ENCODE peak calls at places on chromosomes 4 and X, in six cellular contexts. S is right lobe of liver; K is activated T-cell treated with anti-CD3 and anti-CD28 coated beads, Interleukin-2, amount 50 U/mL, for 24 hours; X is astrocyte of the cerebellum; C is Calu3; N is adrenal gland. Y is an unnamed sample.

GRCh38 chrX:68508799-68509198 is 9.9 kb downstream of the YIPF6 start:
- DNase-seq in S (no peak), C (no peak), X (no peak), K (no peak), N (no peak), Y (peak; percentile 52)

GRCh38 chr4:147513051-147513450 is 32.2 kb downstream of the EDNRA start:
- DNase-seq in K (no peak), C (no peak), S (no peak), X (no peak), N (no peak), Y (no peak)

GRCh38 chrX:44343412-44343942 is at the start of gene EFHC2:
- DNase-seq in X (no peak), N (peak; percentile 21), S (peak; percentile 43), K (peak; percentile 60), C (peak; percentile 50), Y (peak; percentile 6)

GRCh38 chrX:7689791-7690412 is 153.1 kb upstream of the VCX start:
- DNase-seq in S (no peak), K (no peak), X (peak; percentile 8), N (no peak), C (no peak), Y (no peak)

GRCh38 chrX:8504451-8504850 is 39.8 kb downstream of the VCX3B start:
- DNase-seq in X (peak; percentile 43), C (no peak), S (no peak), N (no peak), K (no peak), Y (no peak)

GRCh38 chr4:169040559-169041261 is 30.7 kb upstream of the CBR4 start:
- DNase-seq in C (no peak), S (peak; percentile 56), K (no peak), X (no peak), N (no peak), Y (no peak)

GRCh38 chr4:25523405-25523804 is 132.2 kb upstream of the SLC34A2 start:
- DNase-seq in X (no peak), S (no peak), C (peak; percentile 50), K (no peak), N (peak; percentile 45), Y (no peak)

GRCh38 chrX:48573690-48574269 is 504 bp upstream of the RBM3 start:
- DNase-seq in X (no peak), K (peak; percentile 44), S (peak; percentile 59), C (no peak), N (peak; percentile 57), Y (peak; percentile 22)

GRCh38 chrX:21883258-21883657 is 27.5 kb downstream of the YY2 start:
- DNase-seq in S (peak; percentile 21), N (no peak), X (no peak), C (no peak), K (no peak), Y (peak; percentile 0)

GRCh38 chr4:92387459-92388069 is 83.8 kb downstream of the GRID2 start:
- DNase-seq in X (peak; percentile 39), S (no peak), K (no peak), C (peak; percentile 2), N (no peak), Y (peak; percentile 6)

GRCh38 chrX:136496359-136496767 is 1.0 kb upstream of the HTATSF1 start:
- DNase-seq in N (no peak), C (no peak), K (no peak), X (no peak), S (no peak), Y (no peak)

GRCh38 chr4:185144601-185145240 is 1.7 kb downstream of the SLC25A4 start:
- DNase-seq in S (no peak), K (no peak), N (no peak), X (no peak), C (no peak), Y (no peak)

GRCh38 chr4:6746721-6747689 is 31.0 kb downstream of the BLOC1S4 start:
- DNase-seq in X (peak; percentile 6), C (peak; percentile 55), K (no peak), S (peak; percentile 73), N (no peak), Y (no peak)

GRCh38 chr4:95640337-95640736 is 91.6 kb upstream of the UNC5C start:
- DNase-seq in X (no peak), C (no peak), K (no peak), N (no peak), S (no peak), Y (no peak)

GRCh38 chr4:48698029-48698901 is 81.8 kb downstream of the FRYL start:
- DNase-seq in C (peak; percentile 75), S (peak; percentile 68), N (peak; percentile 88), K (no peak), X (peak; percentile 81), Y (peak; percentile 64)

GRCh38 chrX:9842541-9842940 is 56.3 kb downstream of the SHROOM2 start:
- DNase-seq in C (no peak), N (no peak), X (no peak), K (no peak), S (no peak), Y (no peak)

GRCh38 chrX:17788439-17788838 is 51.1 kb downstream of the SCML1 start:
- DNase-seq in S (no peak), X (peak; percentile 12), N (peak; percentile 55), K (peak; percentile 54), C (peak; percentile 39), Y (peak; percentile 53)

GRCh38 chrX:122363112-122363511 is 821.0 kb upstream of the GRIA3 start:
- DNase-seq in C (no peak), X (no peak), S (no peak), N (no peak), K (no peak), Y (no peak)

GRCh38 chr4:111618908-111619307 is 526.3 kb upstream of the FAM241A start:
- DNase-seq in K (no peak), S (no peak), N (no peak), C (no peak), X (no peak), Y (no peak)

GRCh38 chr4:168857546-168858314 is 152.3 kb downstream of the CBR4 start:
- DNase-seq in N (no peak), S (no peak), K (no peak), X (peak; percentile 91), C (no peak), Y (no peak)

GRCh38 chr4:26069218-26069617 is 155.2 kb downstream of the SMIM20 start:
- DNase-seq in C (no peak), N (no peak), K (no peak), X (no peak), S (no peak), Y (no peak)

GRCh38 chr4:66911898-66912297 is 633.4 kb downstream of the CENPC start:
- DNase-seq in K (no peak), C (no peak), X (peak; percentile 89), N (no peak), S (no peak), Y (no peak)

GRCh38 chr4:24840826-24841587 is 45.6 kb downstream of the SOD3 start:
- DNase-seq in K (no peak), S (no peak), X (no peak), C (peak; percentile 12), N (no peak), Y (no peak)

GRCh38 chr4:122898370-122899150 is 23.8 kb downstream of the NUDT6 start:
- DNase-seq in S (no peak), X (peak; percentile 97), K (no peak), N (peak; percentile 27), C (peak; percentile 37), Y (peak; percentile 76)

GRCh38 chr4:31107362-31107761 is 387.2 kb downstream of the PCDH7 start:
- DNase-seq in N (no peak), X (no peak), S (no peak), C (no peak), K (no peak), Y (no peak)

GRCh38 chrX:140943513-140943912 is 58.9 kb upstream of the SPANXB1 start:
- DNase-seq in N (no peak), S (no peak), X (no peak), K (no peak), C (no peak), Y (no peak)

GRCh38 chr4:88320174-88320779 is 35.9 kb upstream of the PPM1K start:
- DNase-seq in N (no peak), S (no peak), C (peak; percentile 2), K (no peak), X (no peak), Y (no peak)

GRCh38 chr4:27048350-27049100 is 187.9 kb downstream of the STIM2 start:
- DNase-seq in N (no peak), X (peak; percentile 8), K (no peak), C (no peak), S (no peak), Y (peak; percentile 53)

GRCh38 chrX:698246-698645 is 67.7 kb downstream of the SHOX start:
- DNase-seq in K (no peak), C (no peak), N (no peak), X (no peak), S (no peak), Y (no peak)

GRCh38 chrX:151896734-151897474 is 15.8 kb upstream of the MAGEA4 start:
- DNase-seq in K (no peak), N (no peak), C (no peak), X (peak; percentile 13), S (no peak), Y (no peak)

GRCh38 chr4:76690091-76690905 is 207.6 kb downstream of the SOWAHB start:
- DNase-seq in X (no peak), C (peak; percentile 32), K (no peak), N (no peak), S (peak; percentile 44), Y (peak; percentile 38)

GRCh38 chr4:48237996-48238645 is 31.5 kb downstream of the TEC start:
- DNase-seq in C (peak; percentile 30), N (no peak), K (no peak), S (no peak), X (no peak), Y (no peak)

GRCh38 chrX:12899506-12899905 is 6.9 kb upstream of the TLR8 start:
- DNase-seq in N (no peak), C (no peak), S (no peak), K (no peak), X (no peak), Y (no peak)

GRCh38 chr4:174631901-174632758 is 109.8 kb upstream of the HPGD start:
- DNase-seq in X (peak; percentile 32), S (no peak), N (no peak), C (peak; percentile 12), K (no peak), Y (peak; percentile 62)

GRCh38 chr4:154473497-154473896 is 18.1 kb downstream of the DCHS2 start:
- DNase-seq in C (no peak), X (no peak), S (no peak), K (no peak), N (no peak), Y (no peak)